ENCODE peak calls at places on chromosomes 7 and 10, in six cellular contexts. T is GM10248; R is EH; Q is effector CD4-positive, alpha-beta T cell; F is amniotic stem cell; I is glutamatergic neuron. O is an unnamed sample.

GRCh38 chr7:126213876-126214275 is 1038.9 kb downstream of the GRM8 start:
- DNase-seq in T (no peak), R (no peak), Q (no peak), F (no peak), I (no peak), O (no peak)

GRCh38 chr7:15874774-15875173 is 188.3 kb upstream of the MEOX2 start:
- DNase-seq in T (no peak), R (no peak), Q (no peak), F (no peak), I (no peak), O (no peak)

GRCh38 chr10:70562036-70562710 is 40.4 kb downstream of the PRF1 start:
- DNase-seq in T (no peak), R (no peak), Q (no peak), F (no peak), I (peak; percentile 8), O (no peak)

GRCh38 chr7:107078517-107078966 is 34.0 kb downstream of the PRKAR2B start:
- DNase-seq in T (no peak), R (peak; percentile 41), Q (no peak), F (no peak), I (no peak), O (no peak)

GRCh38 chr7:132276986-132277716 is 299.1 kb downstream of the PLXNA4 start:
- DNase-seq in T (no peak), R (peak; percentile 44), Q (no peak), F (no peak), I (peak; percentile 48), O (no peak)

GRCh38 chr7:139916717-139917395 is 87.8 kb downstream of the TBXAS1 start:
- DNase-seq in T (peak; percentile 78), R (no peak), Q (no peak), F (no peak), I (no peak), O (no peak)

GRCh38 chr10:31426425-31426824 is 107.4 kb downstream of the ZEB1 start:
- DNase-seq in T (no peak), R (peak; percentile 85), Q (no peak), F (peak; percentile 27), I (no peak), O (peak; percentile 31)

GRCh38 chr10:59839576-59839975 is 66.8 kb downstream of the CCDC6 start:
- DNase-seq in T (no peak), R (peak; percentile 84), Q (no peak), F (no peak), I (no peak), O (no peak)

GRCh38 chr7:100865971-100866720 is 1.0 kb upstream of the TRIP6 start:
- DNase-seq in T (no peak), R (peak; percentile 68), Q (no peak), F (no peak), I (no peak), O (no peak)

GRCh38 chr10:112519129-112519761 is 72.2 kb downstream of the VTI1A start:
- DNase-seq in T (no peak), R (no peak), Q (no peak), F (no peak), I (no peak), O (no peak)

GRCh38 chr10:45421231-45422097 is 47.4 kb downstream of the ALOX5 start:
- DNase-seq in T (no peak), R (no peak), Q (no peak), F (no peak), I (no peak), O (no peak)

GRCh38 chr10:119737827-119738226 is 12.0 kb downstream of the INPP5F start:
- DNase-seq in T (no peak), R (peak; percentile 88), Q (no peak), F (peak; percentile 64), I (no peak), O (no peak)

GRCh38 chr7:123122951-123123350 is 76.8 kb downstream of the SLC13A1 start:
- DNase-seq in T (no peak), R (no peak), Q (no peak), F (no peak), I (no peak), O (no peak)

GRCh38 chr10:82267465-82267864 is 392.5 kb downstream of the NRG3 start:
- DNase-seq in T (no peak), R (no peak), Q (no peak), F (no peak), I (no peak), O (no peak)

GRCh38 chr7:38548605-38549004 is 82.6 kb downstream of the AMPH start:
- DNase-seq in T (no peak), R (no peak), Q (no peak), F (no peak), I (no peak), O (no peak)

GRCh38 chr10:20596065-20596760 is 300.9 kb downstream of the NEBL start:
- DNase-seq in T (no peak), R (no peak), Q (no peak), F (no peak), I (no peak), O (no peak)

GRCh38 chr10:18400201-18400910 is 251.0 kb downstream of the NSUN6 start:
- DNase-seq in T (peak; percentile 23), R (no peak), Q (no peak), F (no peak), I (peak; percentile 62), O (no peak)

GRCh38 chr10:131993298-131993674 is 11.6 kb upstream of the BNIP3 start:
- DNase-seq in T (no peak), R (no peak), Q (no peak), F (no peak), I (no peak), O (no peak)

GRCh38 chr10:78914502-78915330 is 154.1 kb upstream of the ZMIZ1 start:
- DNase-seq in T (no peak), R (peak; percentile 42), Q (no peak), F (no peak), I (no peak), O (no peak)

GRCh38 chr7:129914536-129915272 is 38.1 kb downstream of the UBE2H start:
- DNase-seq in T (no peak), R (peak; percentile 44), Q (no peak), F (no peak), I (no peak), O (no peak)

GRCh38 chr7:118078015-118078414 is 105.9 kb upstream of the LSM8 start:
- DNase-seq in T (no peak), R (no peak), Q (no peak), F (no peak), I (no peak), O (no peak)

GRCh38 chr7:29843106-29843505 is 36.8 kb downstream of the WIPF3 start:
- DNase-seq in T (no peak), R (no peak), Q (no peak), F (no peak), I (no peak), O (no peak)

GRCh38 chr7:68691261-68692216 is 906.7 kb upstream of the AUTS2 start:
- DNase-seq in T (no peak), R (peak; percentile 85), Q (no peak), F (peak; percentile 91), I (no peak), O (no peak)

O was measured in HS-27A.